ENCODE peak calls at places on chromosomes 16 and 17, in ten cellular contexts. N is dorsolateral prefrontal cortex; L is AG04450; R is activated CD8-positive, alpha-beta T cell treated with anti-CD3 and anti-CD28 coated beads for 36 hours; X is uterus; I is psoas muscle; G is lung; H is adrenal gland; Q is BE2C; A is BJ. Y is an unnamed sample.

GRCh38 chr17:61179316-61179715 is 220.3 kb upstream of the TBX2 start:
- DNase-seq in N (no peak), L (no peak), R (no peak), X (no peak), I (no peak), G (no peak), H (no peak), Q (no peak), A (no peak), Y (no peak)

GRCh38 chr16:53258809-53259208 is 175.5 kb upstream of the RBL2 start:
- DNase-seq in N (no peak), L (no peak), R (no peak), X (no peak), I (no peak), G (no peak), H (no peak), Q (no peak), A (no peak), Y (no peak)

GRCh38 chr17:70054961-70055360 is 20.1 kb upstream of the KCNJ16 start:
- DNase-seq in N (no peak), L (no peak), R (no peak), X (no peak), I (no peak), G (no peak), H (no peak), Q (no peak), A (no peak), Y (no peak)

GRCh38 chr17:57833597-57833939 is 16.3 kb downstream of the MRPS23 start:
- DNase-seq in N (no peak), L (no peak), R (no peak), X (no peak), I (no peak), G (no peak), H (no peak), Q (no peak), A (no peak), Y (no peak)

GRCh38 chr16:87392823-87393679 is 915 bp downstream of the MAP1LC3B start:
- DNase-seq in N (peak), L (no peak), R (peak), X (peak), I (peak), G (peak), H (peak), Q (peak), A (no peak), Y (peak)

GRCh38 chr16:3656491-3657468 is 2.3 kb downstream of the DNASE1 start:
- DNase-seq in N (no peak), L (no peak), R (peak), X (no peak), I (peak), G (no peak), H (peak), Q (no peak), A (no peak), Y (no peak)

GRCh38 chr17:6756425-6757012 is 673 bp downstream of the XAF1 start:
- DNase-seq in N (no peak), L (no peak), R (no peak), X (no peak), I (no peak), G (no peak), H (no peak), Q (no peak), A (no peak), Y (no peak)

GRCh38 chr17:76726231-76726765 is at the start of gene JMJD6:
- DNase-seq in N (peak), L (peak), R (peak), X (peak), I (peak), G (peak), H (peak), Q (peak), A (peak), Y (peak)

GRCh38 chr16:680967-681745 is 946 bp downstream of the STUB1 start:
- DNase-seq in N (peak), L (no peak), R (no peak), X (no peak), I (peak), G (no peak), H (peak), Q (peak), A (no peak), Y (no peak)

GRCh38 chr17:17890773-17891759 is 54.3 kb upstream of the SREBF1 start:
- DNase-seq in N (no peak), L (peak), R (peak), X (no peak), I (peak), G (peak), H (peak), Q (peak), A (no peak), Y (peak)

GRCh38 chr17:70168044-70168978 is 1.0 kb upstream of the KCNJ2 start:
- DNase-seq in N (peak), L (peak), R (peak), X (peak), I (peak), G (peak), H (peak), Q (peak), A (peak), Y (peak)

GRCh38 chr17:50943575-50943933 is 77.4 kb upstream of the TOB1 start:
- DNase-seq in N (no peak), L (no peak), R (no peak), X (no peak), I (peak), G (no peak), H (no peak), Q (peak), A (no peak), Y (no peak)

GRCh38 chr16:84999200-84999599 is 12.1 kb downstream of the ZDHHC7 start:
- DNase-seq in N (no peak), L (no peak), R (no peak), X (no peak), I (no peak), G (no peak), H (no peak), Q (no peak), A (no peak), Y (no peak)

GRCh38 chr17:79835953-79836951 is 3.0 kb downstream of the CBX4 start:
- DNase-seq in N (no peak), L (no peak), R (peak), X (no peak), I (no peak), G (peak), H (peak), Q (no peak), A (no peak), Y (no peak)

GRCh38 chr17:10754109-10754508 is 24.3 kb upstream of the TMEM220 start:
- DNase-seq in N (no peak), L (no peak), R (peak), X (no peak), I (no peak), G (no peak), H (peak), Q (peak), A (no peak), Y (peak)

GRCh38 chr17:80652751-80653330 is 108.2 kb downstream of the RPTOR start:
- DNase-seq in N (no peak), L (no peak), R (no peak), X (no peak), I (no peak), G (no peak), H (no peak), Q (no peak), A (no peak), Y (no peak)

GRCh38 chr17:48153711-48154642 is 46.4 kb downstream of the SNX11 start:
- DNase-seq in N (no peak), L (peak), R (peak), X (no peak), I (no peak), G (no peak), H (peak), Q (peak), A (no peak), Y (peak)

GRCh38 chr17:19766016-19766415 is 17.9 kb upstream of the ALDH3A1 start:
- DNase-seq in N (no peak), L (no peak), R (no peak), X (peak), I (no peak), G (no peak), H (no peak), Q (no peak), A (no peak), Y (no peak)

GRCh38 chr16:27458196-27458728 is 56.3 kb downstream of the IL21R start:
- DNase-seq in N (no peak), L (no peak), R (no peak), X (no peak), I (peak), G (no peak), H (no peak), Q (no peak), A (no peak), Y (no peak)

GRCh38 chr16:59552164-59552563 is 818.0 kb upstream of the GOT2 start:
- DNase-seq in N (no peak), L (no peak), R (no peak), X (no peak), I (no peak), G (no peak), H (no peak), Q (no peak), A (no peak), Y (no peak)

GRCh38 chr17:39800540-39800939 is 62.8 kb downstream of the GRB7 start:
- DNase-seq in N (no peak), L (no peak), R (peak), X (no peak), I (no peak), G (no peak), H (no peak), Q (no peak), A (no peak), Y (peak)

GRCh38 chr17:56876766-56877179 is 37.1 kb downstream of the TRIM25 start:
- DNase-seq in N (no peak), L (no peak), R (no peak), X (no peak), I (no peak), G (no peak), H (peak), Q (no peak), A (no peak), Y (no peak)

GRCh38 chr17:58084317-58084981 is 1.2 kb downstream of the DYNLL2 start:
- DNase-seq in N (peak), L (no peak), R (peak), X (peak), I (peak), G (peak), H (peak), Q (peak), A (no peak), Y (peak)

GRCh38 chr17:81918762-81919545 is 978 bp upstream of the SIRT7 start:
- DNase-seq in N (no peak), L (no peak), R (no peak), X (no peak), I (no peak), G (no peak), H (no peak), Q (no peak), A (no peak), Y (no peak)

GRCh38 chr17:40086150-40087044 is 14.0 kb downstream of the NR1D1 start:
- DNase-seq in N (no peak), L (no peak), R (peak), X (peak), I (peak), G (no peak), H (peak), Q (peak), A (no peak), Y (peak)

GRCh38 chr16:12535535-12536411 is 267.9 kb downstream of the CPPED1 start:
- DNase-seq in N (no peak), L (no peak), R (peak), X (no peak), I (no peak), G (no peak), H (no peak), Q (no peak), A (no peak), Y (peak)

GRCh38 chr17:50920041-50920410 is 53.9 kb upstream of the TOB1 start:
- DNase-seq in N (no peak), L (no peak), R (no peak), X (no peak), I (no peak), G (no peak), H (no peak), Q (no peak), A (no peak), Y (no peak)

GRCh38 chr16:17395849-17396480 is 74.8 kb downstream of the XYLT1 start:
- DNase-seq in N (no peak), L (no peak), R (no peak), X (peak), I (no peak), G (no peak), H (peak), Q (no peak), A (no peak), Y (no peak)

GRCh38 chr17:50808888-50809287 is 26.5 kb upstream of the WFIKKN2 start:
- DNase-seq in N (no peak), L (no peak), R (no peak), X (no peak), I (no peak), G (no peak), H (no peak), Q (no peak), A (no peak), Y (no peak)

GRCh38 chr17:2122641-2123302 is 67.9 kb downstream of the HIC1 start:
- DNase-seq in N (peak), L (peak), R (no peak), X (peak), I (peak), G (peak), H (peak), Q (peak), A (no peak), Y (peak)

GRCh38 chr17:8384801-8385335 is 1.9 kb upstream of the RPL26 start:
- DNase-seq in N (no peak), L (peak), R (no peak), X (no peak), I (no peak), G (no peak), H (peak), Q (no peak), A (peak), Y (no peak)

GRCh38 chr16:81928975-81929374 is 82.3 kb downstream of the SDR42E1 start:
- DNase-seq in N (no peak), L (no peak), R (peak), X (no peak), I (no peak), G (peak), H (no peak), Q (no peak), A (no peak), Y (peak)

GRCh38 chr17:50060951-50061712 is 5.2 kb downstream of the ITGA3 start:
- DNase-seq in N (peak), L (no peak), R (no peak), X (peak), I (peak), G (peak), H (peak), Q (no peak), A (no peak), Y (no peak)

GRCh38 chr16:4780235-4780634 is 7.9 kb downstream of the SEPTIN12 start:
- DNase-seq in N (no peak), L (no peak), R (no peak), X (no peak), I (no peak), G (no peak), H (no peak), Q (no peak), A (no peak), Y (no peak)

GRCh38 chr17:32958418-32958817 is 30.5 kb downstream of the TMEM98 start:
- DNase-seq in N (no peak), L (no peak), R (no peak), X (no peak), I (no peak), G (no peak), H (no peak), Q (no peak), A (peak), Y (no peak)

GRCh38 chr17:35900280-35900679 is 20.1 kb upstream of the CCL5 start:
- DNase-seq in N (no peak), L (no peak), R (peak), X (no peak), I (no peak), G (no peak), H (no peak), Q (no peak), A (no peak), Y (no peak)

GRCh38 chr16:70455910-70456309 is 1.5 kb downstream of the FCSK start:
- DNase-seq in N (no peak), L (no peak), R (no peak), X (no peak), I (no peak), G (no peak), H (no peak), Q (no peak), A (no peak), Y (no peak)

GRCh38 chr17:9643611-9644010 is 1.7 kb upstream of the USP43 start:
- DNase-seq in N (no peak), L (no peak), R (no peak), X (no peak), I (no peak), G (no peak), H (no peak), Q (no peak), A (no peak), Y (no peak)

GRCh38 chr17:9646556-9646905 is 1.2 kb downstream of the USP43 start:
- DNase-seq in N (no peak), L (no peak), R (no peak), X (no peak), I (no peak), G (no peak), H (no peak), Q (no peak), A (no peak), Y (no peak)

GRCh38 chr17:9647014-9647413 is 1.7 kb downstream of the USP43 start:
- DNase-seq in N (no peak), L (no peak), R (no peak), X (no peak), I (no peak), G (no peak), H (no peak), Q (no peak), A (no peak), Y (no peak)

GRCh38 chr17:9644910-9645751 is at the start of gene USP43:
- DNase-seq in N (no peak), L (no peak), R (peak), X (no peak), I (no peak), G (peak), H (peak), Q (no peak), A (no peak), Y (peak)

DNA sequence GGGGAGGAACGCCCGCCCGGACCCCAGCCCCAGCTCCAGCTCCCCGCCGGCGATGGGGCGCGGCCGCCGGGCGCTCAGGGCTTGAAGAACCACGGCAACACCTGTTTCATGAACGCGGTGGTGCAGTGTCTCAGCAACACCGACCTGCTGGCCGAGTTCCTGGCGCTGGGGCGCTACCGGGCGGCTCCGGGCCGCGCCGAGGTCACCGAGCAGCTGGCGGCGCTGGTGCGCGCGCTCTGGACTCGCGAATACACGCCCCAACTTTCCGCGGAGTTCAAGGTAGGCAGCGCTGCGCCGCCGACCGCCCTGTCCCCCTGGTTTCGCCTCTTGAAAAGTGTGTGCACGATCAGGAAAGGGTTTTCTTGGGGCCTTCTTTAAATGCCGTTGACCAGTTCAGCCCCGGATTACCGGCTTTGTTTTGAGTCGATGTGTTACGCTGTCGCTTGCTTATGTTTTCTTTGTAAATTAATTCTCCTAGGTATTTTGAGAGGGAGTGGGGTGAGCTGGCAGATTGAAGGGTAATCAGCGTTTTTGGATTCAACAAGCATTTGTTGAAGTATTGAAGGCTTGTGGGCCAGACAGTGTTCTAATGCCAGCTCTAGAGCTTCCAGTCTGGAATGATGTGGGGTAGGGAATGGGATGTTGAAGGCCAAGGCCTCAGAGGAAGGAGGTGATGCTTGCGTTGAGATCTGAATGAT is 690 bp downstream of the USP43 start:
- DNase-seq in N (no peak), L (no peak), R (peak), X (no peak), I (no peak), G (peak), H (peak), Q (no peak), A (no peak), Y (peak)
- TF ChIP-seq CTCF in N (no peak), L (no peak), R (no peak), X (no peak), I (no peak), G (no peak), H (no peak), Q (no peak), A (no peak), Y (no peak)

DNA sequence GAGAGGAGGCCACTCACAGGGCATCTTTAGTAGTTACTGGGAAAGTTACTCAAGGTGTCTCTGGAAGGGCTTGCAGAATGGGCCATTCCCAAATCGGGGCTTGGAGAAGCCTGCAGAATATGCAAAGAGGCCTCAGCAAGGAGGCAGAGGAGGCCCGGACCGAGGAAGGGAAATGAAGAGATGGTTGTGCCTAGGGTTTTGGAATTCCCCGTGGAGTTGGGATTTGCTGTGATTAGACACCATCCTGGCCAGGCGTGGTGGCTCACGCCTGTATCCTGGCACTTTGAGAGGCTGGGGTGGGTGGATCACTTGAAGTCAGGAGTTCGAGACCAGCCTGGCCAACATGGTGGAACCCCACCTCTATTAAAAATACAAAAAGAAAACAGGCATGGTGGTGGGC is 193.0 kb downstream of the IRF8 start:
- DNase-seq in N (no peak), L (no peak), R (no peak), X (no peak), I (no peak), G (no peak), H (no peak), Q (no peak), A (no peak), Y (no peak)
- TF ChIP-seq CTCF in N (no peak), L (no peak), R (no peak), X (no peak), I (no peak), G (no peak), H (no peak), Q (no peak), A (no peak), Y (no peak)

GRCh38 chr17:78273813-78274212 is 42.4 kb downstream of the TMEM235 start:
- DNase-seq in N (no peak), L (no peak), R (no peak), X (no peak), I (no peak), G (no peak), H (no peak), Q (no peak), A (no peak), Y (no peak)
- TF ChIP-seq CTCF in N (no peak), L (no peak), R (no peak), X (no peak), I (no peak), G (no peak), H (no peak), Q (no peak), A (no peak), Y (no peak)

DNA sequence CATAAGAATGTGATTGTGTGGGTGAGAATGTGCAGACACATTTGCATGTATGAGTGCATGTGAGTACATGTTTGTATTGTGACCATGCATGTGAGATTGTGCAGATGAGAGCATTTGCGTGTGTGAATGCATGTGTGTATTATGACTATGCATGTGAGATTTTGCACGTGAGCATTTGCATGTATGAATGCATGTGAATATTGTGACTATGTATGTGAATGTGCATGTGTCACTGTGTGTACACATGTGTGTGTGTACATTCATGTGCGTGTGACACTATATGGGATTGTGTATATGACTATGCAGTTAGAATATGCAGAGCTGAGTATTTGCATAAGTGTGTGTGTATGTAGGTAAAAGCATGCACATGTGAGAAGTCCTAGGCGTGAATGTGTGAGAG is 381.3 kb upstream of the MAF start:
- DNase-seq in N (no peak), L (no peak), R (no peak), X (no peak), I (no peak), G (no peak), H (no peak), Q (no peak), A (no peak), Y (no peak)
- TF ChIP-seq CTCF in N (no peak), L (no peak), R (no peak), X (no peak), I (no peak), G (no peak), H (no peak), Q (no peak), A (no peak), Y (no peak)

Y was measured in GM10248.